ENCODE peak calls at places on chromosomes 2 and 18, in four cellular contexts. V is GM13976, Z is GM23338, F is fibroblast of lung. P is an unnamed sample.

GRCh38 chr2:239889641-239890055 is 135.5 kb downstream of the NDUFA10 start:
- DNase-seq in V (no peak), Z (no peak), F (no peak), P (no peak)

GRCh38 chr18:37364237-37364636 is 201.4 kb downstream of the CELF4 start:
- DNase-seq in V (no peak), Z (no peak), F (no peak), P (no peak)

GRCh38 chr2:121080013-121080772 is 204.8 kb downstream of the TFCP2L1 start:
- DNase-seq in V (peak; percentile 67), Z (peak; percentile 86), F (peak; percentile 26), P (peak; percentile 59)

GRCh38 chr2:191264647-191265079 is 19.5 kb downstream of the MYO1B start:
- DNase-seq in V (no peak), Z (no peak), F (peak; percentile 95), P (no peak)

GRCh38 chr2:127706215-127706990 is 5.1 kb downstream of the SFT2D3 start:
- DNase-seq in V (no peak), Z (no peak), F (no peak), P (no peak)

GRCh38 chr2:226911932-226912331 is 76.1 kb downstream of the RHBDD1 start:
- DNase-seq in V (no peak), Z (no peak), F (peak; percentile 72), P (no peak)

GRCh38 chr2:105143467-105144127 is 97.9 kb upstream of the GPR45 start:
- DNase-seq in V (peak; percentile 52), Z (peak; percentile 71), F (peak; percentile 50), P (peak; percentile 36)

GRCh38 chr2:47041065-47041464 is 114.0 kb downstream of the STPG4 start:
- DNase-seq in V (no peak), Z (no peak), F (no peak), P (no peak)

GRCh38 chr2:200102971-200103370 is 147.6 kb downstream of the MAIP1 start:
- DNase-seq in V (no peak), Z (no peak), F (no peak), P (no peak)

GRCh38 chr2:186457908-186458307 is 28.2 kb upstream of the ZC3H15 start:
- DNase-seq in V (no peak), Z (no peak), F (peak; percentile 42), P (no peak)

GRCh38 chr2:189441709-189442074 is 418 bp downstream of the WDR75 start:
- DNase-seq in V (no peak), Z (no peak), F (peak; percentile 3), P (peak; percentile 38)

GRCh38 chr2:137829251-137829650 is 135.0 kb upstream of the HNMT start:
- DNase-seq in V (no peak), Z (no peak), F (no peak), P (no peak)

GRCh38 chr2:60827369-60827768 is 54.0 kb upstream of the REL start:
- DNase-seq in V (no peak), Z (no peak), F (no peak), P (no peak)

GRCh38 chr18:6855767-6856166 is 126.3 kb downstream of the ARHGAP28 start:
- DNase-seq in V (no peak), Z (no peak), F (no peak), P (no peak)

GRCh38 chr2:39737661-39738060 is 41.4 kb downstream of the THUMPD2 start:
- DNase-seq in V (no peak), Z (peak; percentile 59), F (peak; percentile 96), P (no peak)

GRCh38 chr2:44087037-44087713 is 81.5 kb upstream of the PPM1B start:
- DNase-seq in V (peak; percentile 85), Z (peak; percentile 94), F (peak; percentile 61), P (peak; percentile 82)

GRCh38 chr2:230602562-230603230 is 109.9 kb upstream of the CAB39 start:
- DNase-seq in V (peak; percentile 66), Z (no peak), F (no peak), P (no peak)

GRCh38 chr18:61322265-61322873 is 10.9 kb upstream of the CDH20 start:
- DNase-seq in V (peak; percentile 72), Z (peak; percentile 85), F (peak; percentile 38), P (peak; percentile 20)

GRCh38 chr2:222875482-222875881 is 14.6 kb downstream of the ACSL3 start:
- DNase-seq in V (no peak), Z (no peak), F (no peak), P (no peak)

GRCh38 chr2:31413025-31413424 is 1.5 kb downstream of the XDH start:
- DNase-seq in V (no peak), Z (no peak), F (no peak), P (no peak)

GRCh38 chr2:24981742-24982141 is 10.0 kb upstream of the DNAJC27 start:
- DNase-seq in V (no peak), Z (no peak), F (peak; percentile 24), P (no peak)

GRCh38 chr18:4455113-4455811 is at the start of gene DLGAP1:
- DNase-seq in V (peak; percentile 58), Z (peak; percentile 87), F (peak; percentile 71), P (no peak)

GRCh38 chr18:38450876-38451275 is 885.3 kb upstream of the CELF4 start:
- DNase-seq in V (no peak), Z (no peak), F (peak; percentile 4), P (no peak)

GRCh38 chr2:109109342-109109741 is 19.7 kb upstream of the SH3RF3 start:
- DNase-seq in V (no peak), Z (no peak), F (no peak), P (no peak)

GRCh38 chr2:105373344-105373781 is 25.5 kb downstream of the FHL2 start:
- DNase-seq in V (no peak), Z (no peak), F (peak; percentile 68), P (no peak)

GRCh38 chr2:10935953-10936942 is 24.5 kb downstream of the KCNF1 start:
- DNase-seq in V (no peak), Z (peak; percentile 62), F (peak; percentile 99), P (peak; percentile 94)

GRCh38 chr18:35956226-35956625 is 16.3 kb upstream of the RMP24 start:
- DNase-seq in V (no peak), Z (no peak), F (no peak), P (no peak)

GRCh38 chr2:174552891-174553290 is 44.7 kb downstream of the WIPF1 start:
- DNase-seq in V (no peak), Z (no peak), F (peak; percentile 13), P (no peak)

GRCh38 chr2:174023591-174024523 is 58.7 kb upstream of the SP3 start:
- DNase-seq in V (peak; percentile 39), Z (peak; percentile 70), F (peak; percentile 96), P (peak; percentile 80)

GRCh38 chr2:127142663-127143630 is 36.0 kb upstream of the BIN1 start:
- DNase-seq in V (no peak), Z (no peak), F (no peak), P (no peak)

GRCh38 chr2:201978333-201978732 is 55.3 kb upstream of the FZD7 start:
- DNase-seq in V (no peak), Z (no peak), F (no peak), P (no peak)

GRCh38 chr2:172098287-172098649 is 4.4 kb downstream of the DLX2 start:
- DNase-seq in V (peak; percentile 26), Z (peak; percentile 41), F (no peak), P (no peak)

GRCh38 chr2:217610411-217610814 is 392.4 kb downstream of the TNS1 start:
- DNase-seq in V (peak; percentile 40), Z (no peak), F (no peak), P (no peak)

GRCh38 chr2:41410011-41410410 is 637.8 kb upstream of the PKDCC start:
- DNase-seq in V (no peak), Z (no peak), F (no peak), P (no peak)
- TF ChIP-seq CTCF in V (no peak), Z (peak; percentile 42), F (no peak), P (no peak)

GRCh38 chr2:55581435-55581834 is 36.0 kb downstream of the PPP4R3B start:
- DNase-seq in V (no peak), Z (peak; percentile 65), F (no peak), P (no peak)
- TF ChIP-seq CTCF in V (no peak), Z (peak; percentile 70), F (peak; percentile 26), P (peak; percentile 17)

DNA sequence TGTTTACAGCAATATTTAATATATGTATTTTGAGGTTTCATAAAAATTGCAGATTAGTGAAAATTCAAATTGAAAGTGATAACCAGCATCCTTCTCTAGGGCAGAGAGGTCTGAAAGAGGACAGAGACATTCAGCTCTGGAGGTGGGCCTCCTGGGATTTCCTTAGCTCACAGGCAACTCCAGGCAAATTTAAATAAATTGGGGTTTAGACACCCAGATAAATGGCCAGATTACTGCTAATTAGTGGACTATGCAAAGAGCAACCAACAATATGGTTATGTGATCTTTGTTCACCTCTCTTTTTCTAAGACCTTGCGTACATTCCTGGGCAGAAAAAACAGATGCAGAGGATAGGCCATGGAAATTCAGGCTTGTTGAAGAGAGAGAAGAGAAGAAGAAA is 1282.8 kb upstream of the ACVR2A start:
- DNase-seq in V (no peak), Z (no peak), F (no peak), P (no peak)
- TF ChIP-seq CTCF in V (no peak), Z (no peak), F (no peak), P (no peak)

GRCh38 chr2:100238471-100238870 is 83.8 kb downstream of the LONRF2 start:
- DNase-seq in V (no peak), Z (no peak), F (no peak), P (no peak)

GRCh38 chr2:100237770-100238169 is 84.5 kb downstream of the LONRF2 start:
- DNase-seq in V (no peak), Z (peak; percentile 33), F (no peak), P (no peak)

GRCh38 chr2:100236166-100236565 is 86.1 kb downstream of the LONRF2 start:
- DNase-seq in V (no peak), Z (no peak), F (no peak), P (no peak)

GRCh38 chr2:100235581-100235980 is 86.7 kb downstream of the LONRF2 start:
- DNase-seq in V (no peak), Z (no peak), F (no peak), P (no peak)

GRCh38 chr2:100237046-100237615 is 85.2 kb downstream of the LONRF2 start:
- DNase-seq in V (no peak), Z (no peak), F (no peak), P (no peak)
- TF ChIP-seq CTCF in V (no peak), Z (no peak), F (no peak), P (no peak)

P was measured in RWPE1.